ENCODE peak calls at places on chromosomes 6 and 20, in ten cellular contexts. R, P, N, B, F, D, G, M, S and Q are unnamed samples.

GRCh38 chr6:31661867-31662723 is 1.5 kb upstream of the C6orf47 start:
- DNase-seq in G (no peak), N (no peak), S (no peak), F (no peak), R (no peak), M (no peak), P (no peak), B (no peak), D (no peak), Q (no peak)

GRCh38 chr20:54345817-54346216 is 129.6 kb upstream of the DOK5 start:
- DNase-seq in R (no peak), P (no peak), N (no peak), G (no peak), D (no peak), B (no peak), F (no peak), S (no peak), M (no peak), Q (no peak)

GRCh38 chr20:23205656-23206055 is 119.5 kb upstream of the CD93 start:
- DNase-seq in P (peak), N (no peak), F (peak), D (no peak), S (no peak), B (no peak), M (peak), R (no peak), G (no peak), Q (no peak)

GRCh38 chr20:50358959-50359358 is 151.2 kb upstream of the PTPN1 start:
- DNase-seq in P (no peak), S (no peak), B (no peak), G (no peak), M (no peak), F (no peak), N (no peak), D (no peak), R (no peak), Q (no peak)

GRCh38 chr6:43780891-43781571 is 11.0 kb downstream of the VEGFA start:
- DNase-seq in B (no peak), D (no peak), N (no peak), M (no peak), G (no peak), F (no peak), S (no peak), P (no peak), R (no peak), Q (no peak)

GRCh38 chr6:139378882-139379341 is 4.5 kb upstream of the CITED2 start:
- DNase-seq in B (no peak), F (no peak), D (peak), N (no peak), S (peak), G (peak), R (no peak), P (no peak), M (no peak), Q (peak)

GRCh38 chr6:7673063-7673536 is 52.8 kb upstream of the BMP6 start:
- DNase-seq in D (no peak), N (peak), S (no peak), F (peak), G (peak), B (peak), P (peak), M (peak), R (no peak), Q (peak)

GRCh38 chr6:49969588-49969987 is at the start of gene DEFB113:
- DNase-seq in S (no peak), G (no peak), N (no peak), M (no peak), B (no peak), P (no peak), R (no peak), D (no peak), F (no peak), Q (no peak)

GRCh38 chr6:107113460-107114212 is 1.7 kb downstream of the BEND3 start:
- DNase-seq in B (no peak), R (no peak), S (no peak), G (no peak), M (no peak), P (no peak), D (no peak), F (no peak), N (no peak), Q (peak)

GRCh38 chr6:117401799-117402198 is 23.9 kb downstream of the ROS1 start:
- DNase-seq in B (no peak), F (no peak), R (no peak), G (no peak), D (no peak), N (no peak), P (no peak), M (no peak), S (no peak), Q (no peak)

GRCh38 chr6:163723759-163724158 is 309.2 kb downstream of the QKI start:
- DNase-seq in P (no peak), F (no peak), G (no peak), R (no peak), B (no peak), D (no peak), N (no peak), S (no peak), M (no peak), Q (no peak)

GRCh38 chr6:163726037-163726695 is 311.6 kb downstream of the QKI start:
- DNase-seq in R (no peak), P (no peak), F (no peak), S (no peak), G (no peak), D (no peak), M (no peak), N (no peak), B (no peak), Q (no peak)

GRCh38 chr6:163724196-163724595 is 309.7 kb downstream of the QKI start:
- DNase-seq in M (no peak), N (no peak), P (no peak), G (no peak), D (no peak), B (no peak), F (no peak), S (no peak), R (no peak), Q (no peak)

GRCh38 chr6:163722293-163722692 is 307.8 kb downstream of the QKI start:
- DNase-seq in N (no peak), B (no peak), D (no peak), S (no peak), R (no peak), F (no peak), P (no peak), G (peak), M (no peak), Q (no peak)

DNA sequence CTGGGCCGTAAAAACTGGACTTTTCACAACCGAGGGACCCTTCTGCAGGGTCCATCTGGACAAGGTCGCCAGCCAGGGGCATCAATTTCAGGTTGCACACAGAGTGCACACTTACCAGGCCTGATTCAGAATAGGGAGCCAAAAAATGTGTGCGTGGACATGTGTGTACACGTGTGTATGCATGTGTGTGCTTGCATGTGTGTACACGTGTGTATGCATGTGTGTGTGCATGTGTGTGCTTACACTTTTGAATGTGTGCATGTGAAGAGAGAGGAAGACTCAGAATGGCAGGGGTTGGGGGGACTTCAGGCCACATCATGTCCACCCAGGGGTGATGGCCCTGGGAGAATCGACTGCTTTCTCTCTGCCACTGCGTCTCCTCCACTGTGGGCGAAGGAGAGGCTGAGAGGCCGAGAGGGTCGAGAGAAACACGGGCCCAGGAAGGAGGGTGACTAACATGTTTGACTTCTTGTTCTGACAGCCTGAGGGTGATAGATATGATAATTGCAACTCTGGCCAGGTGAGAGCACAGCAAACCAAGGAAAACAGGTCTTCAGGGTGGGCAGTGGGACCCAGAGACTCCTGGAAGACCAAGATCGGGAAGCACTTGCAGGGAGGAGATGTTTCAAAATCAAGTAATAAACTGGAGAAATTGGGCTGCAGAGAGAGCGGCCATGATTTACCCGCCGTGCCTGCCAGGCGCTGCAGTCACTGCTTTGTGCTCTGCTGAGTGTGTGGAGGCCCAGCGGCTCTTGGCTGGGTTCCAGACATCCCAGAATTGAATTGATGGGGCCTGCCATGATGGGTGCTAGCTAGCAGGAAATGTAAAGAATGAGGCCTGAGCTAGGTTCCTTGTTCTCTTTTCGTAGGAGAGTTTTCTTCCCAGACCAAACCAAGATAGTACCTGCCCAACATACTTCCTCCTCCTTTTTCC is 310.8 kb downstream of the QKI start:
- DNase-seq in P (no peak), D (no peak), S (no peak), N (peak), B (no peak), G (no peak), M (no peak), R (no peak), F (no peak), Q (no peak)
- TF ChIP-seq MAX in P (no peak), D (no peak), S (no peak), N (no peak), B (no peak), G (no peak), M (no peak), R (no peak), F (no peak), Q (no peak)

DNA sequence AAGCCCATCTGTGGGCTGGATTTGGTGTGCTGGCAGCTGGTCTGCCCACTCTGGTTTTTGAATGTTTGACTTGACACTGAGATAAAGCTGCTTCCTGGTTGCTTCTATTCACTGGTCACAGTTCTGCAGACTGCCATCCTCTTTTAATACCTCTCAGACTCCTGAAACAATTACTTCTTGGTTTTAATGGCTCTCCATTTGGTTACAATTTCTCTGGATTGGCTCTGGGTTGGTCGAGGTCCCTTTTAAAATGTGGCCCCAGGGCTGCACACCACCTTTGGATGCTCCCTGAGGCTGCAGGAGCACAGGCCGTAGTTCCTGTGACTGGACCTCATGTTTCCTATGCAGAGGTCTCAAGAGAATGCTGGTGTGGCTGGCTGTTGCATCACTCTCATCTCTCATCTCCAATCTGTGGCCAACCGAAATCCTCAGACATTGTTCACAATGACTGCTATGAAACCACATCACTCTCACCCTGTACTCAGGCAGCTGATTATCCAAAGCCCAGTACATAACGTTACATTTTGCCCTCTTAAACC is 98.5 kb downstream of the INSM1 start:
- DNase-seq in N (no peak), R (peak), D (no peak), B (no peak), G (no peak), M (no peak), S (no peak), F (no peak), P (no peak), Q (peak)
- TF ChIP-seq MAX in N (no peak), R (no peak), D (no peak), B (no peak), G (no peak), M (no peak), S (no peak), F (no peak), P (no peak), Q (peak)

GRCh38 chr6:119179842-119180241 is 101.4 kb upstream of the FAM184A start:
- DNase-seq in P (no peak), S (no peak), G (no peak), N (no peak), F (no peak), R (no peak), D (no peak), M (no peak), B (no peak), Q (no peak)

GRCh38 chr6:119182875-119183274 is 104.4 kb upstream of the FAM184A start:
- DNase-seq in B (no peak), P (no peak), S (no peak), G (no peak), D (no peak), R (no peak), F (no peak), M (no peak), N (no peak), Q (no peak)

GRCh38 chr6:119182404-119182803 is 103.9 kb upstream of the FAM184A start:
- DNase-seq in R (no peak), B (no peak), N (no peak), S (no peak), M (no peak), F (no peak), D (no peak), G (no peak), P (no peak), Q (no peak)

GRCh38 chr6:119179062-119179461 is 100.6 kb upstream of the FAM184A start:
- DNase-seq in M (no peak), B (no peak), P (no peak), R (no peak), D (no peak), G (no peak), F (no peak), N (no peak), S (no peak), Q (no peak)

GRCh38 chr6:119181046-119181445 is 102.6 kb upstream of the FAM184A start:
- DNase-seq in P (no peak), R (no peak), B (no peak), S (no peak), N (no peak), D (no peak), G (no peak), F (no peak), M (no peak), Q (no peak)
- TF ChIP-seq MAX in P (no peak), R (no peak), B (no peak), S (no peak), N (no peak), D (no peak), G (no peak), F (no peak), M (no peak), Q (no peak)

DNA sequence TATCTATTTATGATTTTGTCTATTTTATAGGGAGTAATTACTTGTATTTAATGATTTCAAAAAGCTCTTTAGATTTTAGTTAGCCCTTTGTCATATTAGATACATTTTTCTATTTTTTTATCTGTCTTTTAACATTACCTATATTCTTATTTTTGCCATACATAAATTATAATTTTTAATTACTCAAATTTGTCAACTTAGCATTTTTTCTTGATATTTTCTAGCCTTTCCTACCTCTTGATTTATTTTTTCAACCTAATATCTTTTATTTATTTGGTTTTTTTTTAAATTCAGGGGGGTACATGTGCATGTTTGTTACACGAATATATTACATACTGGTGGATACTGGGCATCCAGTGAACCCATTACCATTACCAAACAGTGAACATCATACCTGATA is 114.3 kb upstream of the F13A1 start:
- DNase-seq in G (no peak), D (no peak), B (no peak), P (no peak), N (no peak), F (no peak), R (no peak), S (no peak), M (no peak), Q (no peak)
- TF ChIP-seq MAX in G (no peak), D (no peak), B (no peak), P (no peak), N (no peak), F (no peak), R (no peak), S (no peak), M (no peak), Q (no peak)

GRCh38 chr6:154893927-154894326 is 101.2 kb upstream of the TIAM2 start:
- DNase-seq in S (no peak), R (no peak), G (no peak), D (no peak), N (no peak), P (no peak), M (no peak), B (no peak), F (no peak), Q (no peak)
- TF ChIP-seq MAX in S (no peak), R (no peak), G (no peak), D (no peak), N (no peak), P (no peak), M (no peak), B (no peak), F (no peak), Q (no peak)

DNA sequence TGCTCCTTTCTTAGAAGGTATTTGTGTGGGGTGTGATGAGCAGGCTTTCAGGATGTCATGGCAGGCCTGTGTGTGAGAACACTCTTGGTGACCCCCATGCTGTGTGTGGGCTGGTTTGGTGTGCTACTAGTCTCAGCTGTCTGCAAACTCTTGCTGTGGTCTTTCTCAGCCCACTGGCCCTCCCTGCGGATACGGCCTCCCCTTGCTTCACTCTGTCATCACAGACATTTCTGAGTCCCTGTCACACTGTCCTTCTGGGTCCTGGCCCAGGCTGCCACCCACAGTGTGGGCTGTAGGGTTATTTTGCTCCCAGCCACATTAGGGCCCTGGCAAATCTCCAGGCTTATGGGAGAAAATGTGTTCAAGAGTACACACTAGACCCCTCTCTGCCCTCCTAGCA is 39.0 kb upstream of the ARMC2 start:
- DNase-seq in M (no peak), P (no peak), R (no peak), D (no peak), G (no peak), N (no peak), F (no peak), S (no peak), B (no peak), Q (no peak)
- TF ChIP-seq MAX in M (no peak), P (no peak), R (no peak), D (no peak), G (no peak), N (no peak), F (no peak), S (no peak), B (no peak), Q (no peak)

DNA sequence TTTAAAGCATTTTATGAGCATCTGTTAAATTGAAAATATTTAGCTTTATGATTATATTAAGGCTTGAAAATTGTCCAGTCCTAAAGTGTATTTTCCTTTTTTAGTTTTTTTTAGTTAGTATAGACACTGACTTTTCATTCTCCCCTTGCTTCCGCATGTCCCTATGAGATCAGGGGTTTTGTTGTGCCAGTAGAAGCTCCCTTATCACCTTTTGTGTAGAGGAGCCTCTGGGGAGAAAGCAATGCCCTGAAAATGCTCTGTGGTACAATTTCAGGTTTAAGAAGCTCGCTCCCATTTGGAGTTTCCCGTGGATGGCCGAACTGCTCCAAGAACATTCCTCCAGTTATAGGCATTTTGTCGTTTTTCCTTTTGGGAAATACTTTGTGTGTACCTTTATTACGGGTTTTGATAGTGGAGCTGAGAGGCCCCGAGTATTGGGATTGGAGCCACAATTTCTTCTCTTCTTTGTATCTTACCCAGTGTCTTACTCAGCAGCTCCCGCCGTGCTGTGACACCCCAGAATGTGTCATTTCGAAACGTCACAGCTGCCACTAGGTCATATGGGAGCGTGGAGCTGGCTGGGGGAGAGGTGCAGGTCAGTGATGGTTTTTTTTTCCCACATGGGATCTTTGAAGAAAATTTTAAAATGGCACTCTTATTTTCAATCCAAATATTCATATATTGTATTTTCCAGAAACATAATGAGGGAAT is 49.9 kb downstream of the RPRD1B start:
- DNase-seq in P (no peak), D (no peak), B (no peak), R (no peak), S (no peak), G (peak), N (no peak), M (no peak), F (no peak), Q (no peak)
- TF ChIP-seq MAX in P (no peak), D (no peak), B (no peak), R (no peak), S (no peak), G (no peak), N (no peak), M (no peak), F (no peak), Q (no peak)

GRCh38 chr6:17580518-17581048 is 19.5 kb upstream of the FAM8A1 start:
- DNase-seq in N (peak), M (peak), R (no peak), S (no peak), D (no peak), F (no peak), B (no peak), G (no peak), P (peak), Q (no peak)
- TF ChIP-seq MAX in N (peak), M (no peak), R (no peak), S (no peak), D (no peak), F (peak), B (no peak), G (no peak), P (peak), Q (no peak)